ENCODE peak calls at places on chromosomes 11 and 22, in nine cellular contexts. H is heart left ventricle, B is MM.1S, W is mammary epithelial cell, K is body of pancreas, M is brain microvascular endothelial cell, Z is pancreas, S is neural progenitor cell, R is BE2C. N is an unnamed sample.
A peak's percentile ranks its signal among the peaks of the same experiment; 100 is the strongest.

GRCh38 chr11:114044042-114044871 is 15.3 kb upstream of the ZBTB16 start:
- DNase-seq in R (no peak), H (peak; percentile 63), M (no peak), B (no peak), W (no peak), K (no peak), Z (no peak), S (no peak), N (peak; percentile 70)

GRCh38 chr11:76558473-76558872 is 112.1 kb downstream of the LRRC32 start:
- DNase-seq in K (no peak), Z (no peak), W (no peak), B (no peak), S (no peak), M (no peak), R (no peak), H (no peak), N (no peak)

GRCh38 chr22:21632237-21632895 is at the start of gene CCDC116:
- DNase-seq in H (no peak), Z (no peak), S (peak; percentile 48), W (no peak), R (peak; percentile 96), M (no peak), K (no peak), B (no peak), N (no peak)

GRCh38 chr22:43516386-43516785 is 104.6 kb downstream of the MPPED1 start:
- DNase-seq in B (no peak), H (no peak), S (no peak), R (no peak), W (no peak), Z (no peak), K (no peak), M (no peak), N (no peak)

GRCh38 chr11:34773826-34774225 is 142.4 kb downstream of the APIP start:
- DNase-seq in S (no peak), B (no peak), Z (no peak), M (no peak), H (no peak), K (no peak), W (no peak), R (no peak), N (peak; percentile 80)

GRCh38 chr11:61957028-61957770 is 7.0 kb downstream of the BEST1 start:
- DNase-seq in Z (peak; percentile 14), W (no peak), H (no peak), S (no peak), K (no peak), R (no peak), B (no peak), M (no peak), N (no peak)

GRCh38 chr22:23218867-23219251 is 38.5 kb downstream of the BCR start:
- DNase-seq in Z (peak; percentile 56), M (no peak), H (no peak), B (no peak), S (peak; percentile 81), W (no peak), K (peak; percentile 63), R (no peak), N (peak; percentile 71)

GRCh38 chr22:19446603-19447387 is 716 bp downstream of the C22orf39 start:
- DNase-seq in R (no peak), W (no peak), K (peak; percentile 15), S (peak; percentile 78), M (no peak), Z (no peak), B (no peak), H (no peak), N (no peak)

GRCh38 chr11:120563698-120564572 is 52.4 kb downstream of the GRIK4 start:
- DNase-seq in Z (no peak), R (peak; percentile 54), K (peak; percentile 34), B (no peak), M (no peak), S (peak; percentile 88), W (no peak), H (peak; percentile 50), N (peak; percentile 15)
- H3K4me3 ChIP-seq in Z (peak overlapping the region; percentile 29), R (peak overlapping the region; percentile 72), K (no peak overlapping the region), B (no peak overlapping the region), M (peak overlapping the region; percentile 45), S (peak overlapping the region; percentile 56), W (no peak overlapping the region), H (peak overlapping the region; percentile 40), N (no peak overlapping the region)

DNA sequence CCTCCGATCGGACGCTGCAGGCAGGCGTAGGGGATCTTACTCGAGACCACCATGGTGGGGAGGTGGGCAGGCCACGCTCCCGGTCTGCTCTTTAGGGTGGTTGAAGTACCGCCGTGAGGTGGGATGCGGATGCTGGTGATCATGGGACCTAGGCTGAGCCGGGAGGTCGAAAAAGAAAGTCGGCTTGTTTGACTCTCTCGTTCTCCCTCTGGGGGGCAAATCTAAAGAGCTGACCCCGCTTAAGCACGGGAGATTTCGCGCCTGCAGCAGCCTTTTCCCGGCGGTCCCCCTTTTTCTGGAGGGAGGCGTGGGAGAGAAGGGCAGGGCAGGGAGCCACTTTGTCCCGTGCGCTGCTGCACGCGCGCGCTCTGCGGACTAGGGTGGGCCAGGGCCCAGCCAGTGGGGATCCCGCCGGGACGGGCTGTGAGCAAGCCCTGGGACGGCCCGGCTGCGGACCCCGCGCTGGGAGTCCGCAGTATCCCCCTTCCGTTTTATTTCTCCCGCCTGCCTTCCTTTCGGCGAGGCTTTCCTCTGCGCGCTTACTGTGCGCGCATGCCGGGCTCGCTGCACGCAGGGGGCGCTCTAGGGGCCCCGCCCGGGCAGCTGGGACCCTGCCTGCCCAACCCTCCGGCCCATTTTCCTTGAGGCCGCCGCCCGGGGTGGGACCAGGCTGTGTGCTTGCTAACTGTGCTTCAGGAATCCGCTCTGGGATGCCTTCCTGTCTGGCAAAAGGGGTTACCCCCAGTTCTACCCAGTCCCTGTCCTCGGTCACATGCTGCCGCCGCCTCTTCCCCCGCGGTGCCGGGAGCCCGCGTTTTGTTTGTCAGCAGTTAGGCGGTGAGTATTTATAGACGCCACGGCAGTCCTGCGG is 81.0 kb downstream of the PRR5L start:
- DNase-seq in W (peak; percentile 54), Z (peak; percentile 44), M (peak; percentile 40), H (peak; percentile 51), S (peak; percentile 85), R (peak; percentile 33), K (peak; percentile 36), B (peak; percentile 84), N (peak; percentile 66)
- TF ChIP-seq CTCF in W (peak; percentile 18), Z (peak; percentile 26), M (peak; percentile 73), H (peak; percentile 62), S (peak; percentile 78), R (peak; percentile 47), K (peak; percentile 39), B (peak; percentile 80), N (peak; percentile 74)

GRCh38 chr22:28815729-28816128 is 15.4 kb upstream of the XBP1 start:
- DNase-seq in S (no peak), K (no peak), M (no peak), R (no peak), B (no peak), W (no peak), H (no peak), Z (no peak), N (no peak)

GRCh38 chr22:28817919-28818859 is 17.8 kb upstream of the XBP1 start:
- DNase-seq in M (no peak), W (no peak), K (peak; percentile 97), H (peak; percentile 55), Z (peak; percentile 95), B (peak; percentile 36), R (peak; percentile 41), S (no peak), N (no peak)

GRCh38 chr22:28819253-28820096 is 19.1 kb upstream of the XBP1 start:
- DNase-seq in H (no peak), K (peak; percentile 95), W (no peak), R (no peak), S (no peak), Z (peak; percentile 93), B (peak; percentile 95), M (no peak), N (no peak)

GRCh38 chr22:28815101-28815500 is 14.7 kb upstream of the XBP1 start:
- DNase-seq in Z (no peak), H (no peak), B (no peak), M (no peak), W (no peak), S (no peak), R (no peak), K (no peak), N (no peak)

DNA sequence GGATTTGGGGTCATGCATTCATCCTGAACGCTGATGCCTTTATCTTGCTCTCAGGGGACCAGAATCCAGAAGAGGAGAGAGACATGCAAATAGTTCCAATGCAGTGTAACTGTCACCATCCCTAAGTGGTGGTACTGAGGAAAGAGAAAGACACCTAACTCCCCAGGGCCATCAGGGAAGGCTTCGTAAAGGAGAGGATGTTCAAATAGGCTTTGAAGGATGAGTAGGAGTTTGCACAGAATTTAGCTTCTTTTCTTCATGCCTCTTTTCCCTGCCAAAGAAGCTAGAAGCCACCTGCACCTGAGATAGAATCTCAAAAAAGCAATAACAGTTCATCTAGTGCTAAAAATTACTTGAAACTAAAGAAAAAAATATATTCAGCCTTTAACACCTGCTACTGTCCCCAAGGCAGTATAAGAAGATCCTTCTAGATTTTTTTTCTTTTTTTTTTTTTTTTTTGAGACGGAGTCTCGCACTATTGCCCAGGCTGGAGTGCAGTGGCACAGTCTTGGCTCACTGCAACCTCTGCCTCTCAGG is 16.7 kb upstream of the XBP1 start:
- DNase-seq in K (no peak), M (no peak), S (no peak), W (no peak), H (no peak), B (peak; percentile 54), Z (no peak), R (no peak), N (no peak)
- H3K4me3 ChIP-seq in K (no peak overlapping the region), M (no peak overlapping the region), S (no peak overlapping the region), W (no peak overlapping the region), H (no peak overlapping the region), B (peak overlapping the region; percentile 11), Z (no peak overlapping the region), R (no peak overlapping the region), N (no peak overlapping the region)

GRCh38 chr22:48781391-48781790 is 1046.3 kb downstream of the BRD1 start:
- DNase-seq in W (no peak), Z (no peak), B (no peak), R (no peak), S (no peak), K (no peak), M (no peak), H (no peak), N (no peak)

GRCh38 chr22:48781868-48782267 is 1045.8 kb downstream of the BRD1 start:
- DNase-seq in Z (no peak), B (no peak), S (no peak), M (no peak), K (no peak), R (no peak), W (no peak), H (no peak), N (no peak)

GRCh38 chr22:48782326-48782725 is 1045.3 kb downstream of the BRD1 start:
- DNase-seq in W (no peak), Z (no peak), H (no peak), S (no peak), M (no peak), B (no peak), K (no peak), R (no peak), N (no peak)

GRCh38 chr22:48783821-48784266 is 1043.8 kb downstream of the BRD1 start:
- DNase-seq in M (no peak), H (no peak), S (no peak), R (no peak), Z (no peak), W (no peak), B (no peak), K (no peak), N (no peak)

DNA sequence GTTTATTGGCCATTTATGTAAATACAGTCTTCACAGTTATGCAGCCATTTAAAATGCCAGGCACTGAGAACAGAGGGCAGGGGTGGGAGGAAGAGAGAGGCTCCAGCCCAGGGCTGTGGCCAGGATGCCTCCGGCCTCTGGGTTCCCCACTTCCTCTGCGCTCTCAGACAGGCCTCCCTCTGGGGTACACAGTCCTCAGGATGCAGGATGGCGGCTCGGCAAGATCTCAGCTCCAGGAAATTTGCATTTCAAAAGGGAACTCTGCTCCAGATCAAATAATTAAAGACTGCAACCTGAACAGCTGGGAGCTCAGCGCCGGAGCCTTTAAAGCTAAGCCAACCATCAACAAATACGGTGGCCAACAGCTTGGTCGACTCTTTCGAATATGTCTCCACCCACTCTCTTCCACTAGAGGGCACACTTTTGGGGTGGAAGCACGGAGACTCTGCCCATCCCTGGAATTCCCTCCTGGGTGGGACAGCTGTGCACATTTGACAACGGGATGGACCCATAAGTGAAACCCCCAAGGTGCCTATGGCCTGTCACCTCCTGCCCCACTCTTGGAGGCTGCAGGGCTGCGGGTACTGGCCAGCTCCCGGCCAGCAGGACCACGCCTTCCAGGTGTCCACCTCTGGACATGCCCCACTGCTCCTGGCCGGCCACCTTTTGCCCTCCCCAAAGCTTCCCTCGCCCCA is 1044.7 kb downstream of the BRD1 start:
- DNase-seq in H (no peak), B (no peak), R (no peak), M (no peak), W (no peak), S (peak; percentile 73), Z (no peak), K (no peak), N (no peak)
- TF ChIP-seq CTCF in H (peak; percentile 8), B (peak; percentile 15), R (peak; percentile 7), M (no peak), W (no peak), S (peak; percentile 70), Z (no peak), K (peak; percentile 32), N (no peak)

N was measured in astrocyte of the spinal cord.